ENCODE peak calls at places on chromosomes 4 and X, in six cellular contexts. L is HepG2, U is prostate gland, J is esophagus muscularis mucosa, X is HCT116, C is suprapubic skin. G is an unnamed sample.

GRCh38 chrX:124337916-124338315 is 5.5 kb downstream of the TEX13D start:
- DNase-seq in L (no peak), U (no peak), J (no peak), X (no peak), C (no peak), G (no peak)

GRCh38 chr4:25861422-25861926 is 1.3 kb downstream of the SEL1L3 start:
- DNase-seq in L (no peak), U (no peak), J (no peak), X (no peak), C (no peak), G (no peak)

GRCh38 chr4:10111067-10111801 is 5.4 kb downstream of the WDR1 start:
- DNase-seq in L (no peak), U (no peak), J (no peak), X (no peak), C (no peak), G (no peak)

GRCh38 chr4:760616-761015 is 55.0 kb downstream of the PCGF3 start:
- DNase-seq in L (no peak), U (no peak), J (no peak), X (no peak), C (no peak), G (no peak)

GRCh38 chr4:150348079-150348478 is 233.9 kb upstream of the MAB21L2 start:
- DNase-seq in L (no peak), U (no peak), J (no peak), X (peak; percentile 41), C (no peak), G (no peak)

GRCh38 chr4:122716825-122717448 is 15.6 kb upstream of the BBS12 start:
- DNase-seq in L (peak; percentile 50), U (peak; percentile 52), J (no peak), X (peak; percentile 67), C (no peak), G (peak; percentile 69)

GRCh38 chr4:68079918-68080317 is 49.8 kb downstream of the TMPRSS11F start:
- DNase-seq in L (no peak), U (no peak), J (no peak), X (no peak), C (no peak), G (no peak)

GRCh38 chrX:47991263-47992092 is 12.3 kb downstream of the ZNF182 start:
- DNase-seq in L (no peak), U (no peak), J (no peak), X (no peak), C (no peak), G (no peak)

GRCh38 chr4:164621886-164622521 is 131.9 kb upstream of the SMIM31 start:
- DNase-seq in L (no peak), U (no peak), J (no peak), X (no peak), C (no peak), G (no peak)

GRCh38 chr4:30461218-30461617 is 259.0 kb upstream of the PCDH7 start:
- DNase-seq in L (no peak), U (no peak), J (no peak), X (no peak), C (no peak), G (no peak)

GRCh38 chr4:30460818-30461217 is 259.4 kb upstream of the PCDH7 start:
- DNase-seq in L (no peak), U (no peak), J (no peak), X (no peak), C (no peak), G (no peak)
- TF ChIP-seq CTCF in L (no peak), U (no peak), J (no peak), X (no peak), C (no peak), G (no peak)

GRCh38 chrX:53674581-53674980 is 11.9 kb downstream of the HUWE1 start:
- DNase-seq in L (no peak), U (no peak), J (no peak), X (no peak), C (no peak), G (no peak)
- H3K36me3 ChIP-seq in L (peaks cover 11% of the 10 kb centered on the region), U (no peaks in the 10 kb centered on the region), J (no peaks in the 10 kb centered on the region), X (peaks cover 25% of the 10 kb centered on the region), C (peaks cover 3% of the 10 kb centered on the region), G (no peaks in the 10 kb centered on the region)

DNA sequence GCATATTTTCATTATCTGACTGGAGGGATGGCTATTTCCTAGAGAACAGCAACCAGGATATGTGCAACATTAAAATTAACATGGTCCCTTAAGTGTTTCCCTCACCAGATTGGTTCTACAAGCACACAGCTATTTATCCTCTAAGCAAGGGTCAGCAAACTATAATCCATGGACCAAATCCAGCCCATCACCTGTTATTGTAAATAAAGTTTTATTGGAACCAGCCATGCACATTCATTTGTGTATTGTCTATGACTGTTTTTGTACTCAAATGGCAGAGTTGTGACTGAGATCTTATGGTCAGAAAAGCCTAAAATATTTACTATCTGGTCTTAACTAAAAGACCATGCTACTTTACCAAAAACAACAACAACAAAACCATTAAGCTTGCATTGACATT is 77.9 kb downstream of the AMELX start:
- DNase-seq in L (no peak), U (no peak), J (no peak), X (no peak), C (no peak), G (no peak)
- TF ChIP-seq POLR2A in L (no peak), U (no peak), J (no peak), X (no peak), C (no peak), G (no peak)

DNA sequence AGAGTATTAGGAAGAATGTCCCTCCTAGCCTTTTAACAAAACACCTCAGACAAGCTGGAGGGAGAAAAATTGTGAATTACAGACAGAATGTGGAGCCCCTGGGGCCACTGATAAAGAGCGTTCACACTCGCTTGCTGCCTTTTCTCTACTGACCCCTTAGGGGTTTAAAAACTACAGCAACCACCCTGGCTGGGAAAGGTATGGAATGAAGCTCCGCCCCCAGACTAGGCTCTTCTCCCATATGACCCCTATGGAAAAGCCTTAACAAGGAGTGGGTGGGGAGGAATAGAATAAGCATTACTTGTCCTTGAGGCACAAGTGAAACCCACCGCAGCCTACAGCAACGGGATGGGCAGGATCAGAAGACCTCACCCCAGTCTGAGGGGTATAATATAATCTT is 26.3 kb downstream of the ANKRD50 start:
- DNase-seq in L (no peak), U (no peak), J (no peak), X (no peak), C (no peak), G (no peak)
- TF ChIP-seq CTCF in L (no peak), U (no peak), J (no peak), X (no peak), C (no peak), G (no peak)

GRCh38 chr4:113979157-113979972 is at the start of gene ARSJ:
- DNase-seq in L (no peak), U (peak; percentile 62), J (no peak), X (peak; percentile 32), C (no peak), G (peak; percentile 45)

GRCh38 chr4:113979973-113980615 is 647 bp upstream of the ARSJ start:
- DNase-seq in L (no peak), U (no peak), J (no peak), X (no peak), C (no peak), G (no peak)

GRCh38 chr4:113976937-113977855 is 2.3 kb downstream of the ARSJ start:
- DNase-seq in L (no peak), U (no peak), J (no peak), X (no peak), C (no peak), G (no peak)

GRCh38 chr4:113978105-113978504 is 1.3 kb downstream of the ARSJ start:
- DNase-seq in L (no peak), U (no peak), J (no peak), X (no peak), C (no peak), G (no peak)

GRCh38 chr4:113978561-113979156 is 788 bp downstream of the ARSJ start:
- DNase-seq in L (no peak), U (peak; percentile 43), J (no peak), X (no peak), C (no peak), G (no peak)
- H3K36me3 ChIP-seq in L (no peaks in the 10 kb centered on the region), U (no peaks in the 10 kb centered on the region), J (no peaks in the 10 kb centered on the region), X (no peaks in the 10 kb centered on the region), C (no peaks in the 10 kb centered on the region), G (no peaks in the 10 kb centered on the region)

DNA sequence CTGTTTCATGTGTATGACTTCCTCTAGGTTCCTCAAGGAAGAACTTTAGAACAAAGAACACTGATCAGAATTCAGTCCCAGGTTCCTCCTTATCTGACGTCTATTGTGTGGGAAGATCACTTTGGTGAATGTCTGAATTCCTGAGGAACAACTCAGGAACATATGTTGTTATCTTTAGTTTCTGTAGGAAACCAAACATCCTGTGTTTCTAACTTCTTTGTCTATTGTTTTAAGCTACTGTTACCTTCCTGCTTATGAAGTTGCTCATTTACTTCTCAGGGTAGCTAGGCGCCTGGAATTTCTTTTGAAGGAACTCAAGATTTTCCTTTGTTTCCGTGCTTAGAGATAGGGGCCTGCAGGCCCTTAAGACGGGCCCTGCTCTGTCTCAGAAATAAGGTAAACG is 46.2 kb downstream of the MAGEB5 start:
- DNase-seq in L (no peak), U (no peak), J (no peak), X (no peak), C (no peak), G (no peak)
- TF ChIP-seq POLR2A in L (no peak), U (no peak), J (no peak), X (no peak), C (no peak), G (no peak)

DNA sequence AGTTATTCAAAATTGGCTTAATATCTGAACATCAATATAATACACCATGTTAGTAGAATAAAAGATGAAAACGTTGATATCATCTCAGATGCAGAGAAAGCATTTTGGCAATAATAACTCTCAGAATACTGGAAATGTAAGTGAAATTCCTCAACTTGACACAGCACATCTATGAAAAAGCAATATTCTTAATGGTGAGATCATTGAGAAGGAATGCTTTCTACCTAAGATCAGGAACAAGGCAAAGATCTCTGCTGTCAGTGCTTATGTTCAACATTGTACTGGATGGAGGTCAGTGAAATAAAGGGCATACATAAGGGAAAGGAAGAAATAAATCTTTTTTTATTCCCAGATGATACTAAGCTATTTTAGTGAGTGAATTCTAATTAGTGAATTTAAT is 40.6 kb downstream of the MRPL1 start:
- DNase-seq in L (no peak), U (no peak), J (no peak), X (no peak), C (no peak), G (no peak)
- TF ChIP-seq CTCF in L (no peak), U (no peak), J (no peak), X (no peak), C (no peak), G (no peak)

DNA sequence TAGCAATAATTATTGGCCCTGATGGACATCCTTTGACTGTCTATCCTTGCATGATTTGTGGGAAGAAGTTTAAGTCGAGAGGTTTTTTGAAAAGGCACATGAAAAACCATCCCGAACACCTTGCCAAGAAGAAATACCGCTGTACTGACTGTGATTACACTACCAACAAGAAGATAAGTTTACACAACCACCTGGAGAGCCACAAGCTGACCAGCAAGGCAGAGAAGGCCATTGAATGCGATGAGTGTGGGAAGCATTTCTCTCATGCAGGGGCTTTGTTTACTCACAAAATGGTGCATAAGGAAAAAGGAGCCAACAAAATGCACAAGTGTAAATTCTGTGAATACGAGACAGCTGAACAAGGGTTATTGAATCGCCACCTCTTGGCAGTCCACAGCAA is 60.7 kb downstream of the ZFX start:
- DNase-seq in L (no peak), U (no peak), J (no peak), X (no peak), C (no peak), G (no peak)
- H3K36me3 ChIP-seq in L (peaks cover 27% of the 10 kb centered on the region), U (no peaks in the 10 kb centered on the region), J (peaks cover 9% of the 10 kb centered on the region), X (peaks cover 10% of the 10 kb centered on the region), C (peaks cover 26% of the 10 kb centered on the region), G (peaks cover 3% of the 10 kb centered on the region)

G was measured in body of pancreas.